ENCODE peak calls at places on chromosome 10, in nine cellular contexts. One of them, this sample, is unnamed.

GRCh38 chr10:19876570-19876969 is 60.3 kb downstream of the PLXDC2 start:
- DNase-seq in GM12891: no peak
- DNase-seq in brain microvascular endothelial cell: no peak
- DNase-seq in EH: no peak
- DNase-seq in Right ventricle myocardium superior: no peak
- DNase-seq in GM03348: no peak
- DNase-seq in CD4-positive, alpha-beta T cell: no peak
- DNase-seq in hepatic stellate cell: no peak
- DNase-seq in body of pancreas: no peak
- DNase-seq in this sample: no peak

GRCh38 chr10:28754930-28755718 is 77.8 kb downstream of the BAMBI start:
- DNase-seq in CD4-positive, alpha-beta T cell: no peak
- DNase-seq in hepatic stellate cell: no peak
- DNase-seq in body of pancreas: no peak
- DNase-seq in GM03348: no peak
- DNase-seq in Right ventricle myocardium superior: no peak
- DNase-seq in brain microvascular endothelial cell: peak; percentile 22
- DNase-seq in GM12891: no peak
- DNase-seq in EH: peak; percentile 24
- DNase-seq in this sample: no peak

GRCh38 chr10:62817120-62817762 is 1.1 kb upstream of the EGR2 start:
- DNase-seq in CD4-positive, alpha-beta T cell: no peak
- DNase-seq in hepatic stellate cell: peak; percentile 35
- DNase-seq in EH: peak; percentile 3
- DNase-seq in brain microvascular endothelial cell: no peak
- DNase-seq in Right ventricle myocardium superior: peak; percentile 68
- DNase-seq in GM12891: peak; percentile 47
- DNase-seq in GM03348: peak; percentile 74
- DNase-seq in body of pancreas: peak; percentile 58
- DNase-seq in this sample: peak; percentile 30

GRCh38 chr10:43264987-43265798 is 1.7 kb downstream of the RASGEF1A start:
- DNase-seq in Right ventricle myocardium superior: no peak
- DNase-seq in body of pancreas: peak; percentile 61
- DNase-seq in EH: no peak
- DNase-seq in CD4-positive, alpha-beta T cell: no peak
- DNase-seq in GM03348: peak; percentile 9
- DNase-seq in GM12891: peak; percentile 18
- DNase-seq in brain microvascular endothelial cell: no peak
- DNase-seq in hepatic stellate cell: no peak
- DNase-seq in this sample: no peak

GRCh38 chr10:32205666-32206065 is 141.3 kb downstream of the EPC1 start:
- DNase-seq in hepatic stellate cell: peak; percentile 45
- DNase-seq in brain microvascular endothelial cell: peak; percentile 25
- DNase-seq in GM03348: peak; percentile 55
- DNase-seq in Right ventricle myocardium superior: no peak
- DNase-seq in EH: peak; percentile 80
- DNase-seq in body of pancreas: no peak
- DNase-seq in CD4-positive, alpha-beta T cell: no peak
- DNase-seq in GM12891: no peak
- DNase-seq in this sample: no peak

GRCh38 chr10:29608062-29608461 is 26.7 kb downstream of the SVIL start:
- DNase-seq in EH: no peak
- DNase-seq in body of pancreas: no peak
- DNase-seq in hepatic stellate cell: no peak
- DNase-seq in brain microvascular endothelial cell: no peak
- DNase-seq in CD4-positive, alpha-beta T cell: no peak
- DNase-seq in GM03348: no peak
- DNase-seq in GM12891: no peak
- DNase-seq in Right ventricle myocardium superior: peak; percentile 81
- DNase-seq in this sample: no peak

GRCh38 chr10:66307826-66308225 is 618.0 kb upstream of the LRRTM3 start:
- DNase-seq in brain microvascular endothelial cell: no peak
- DNase-seq in EH: no peak
- DNase-seq in body of pancreas: no peak
- DNase-seq in GM12891: no peak
- DNase-seq in CD4-positive, alpha-beta T cell: no peak
- DNase-seq in hepatic stellate cell: no peak
- DNase-seq in GM03348: no peak
- DNase-seq in Right ventricle myocardium superior: no peak
- DNase-seq in this sample: no peak

GRCh38 chr10:56537984-56538383 is 176.9 kb upstream of the ZWINT start:
- DNase-seq in GM03348: peak; percentile 0
- DNase-seq in CD4-positive, alpha-beta T cell: no peak
- DNase-seq in Right ventricle myocardium superior: no peak
- DNase-seq in hepatic stellate cell: no peak
- DNase-seq in body of pancreas: no peak
- DNase-seq in brain microvascular endothelial cell: peak; percentile 60
- DNase-seq in EH: peak; percentile 34
- DNase-seq in GM12891: no peak
- DNase-seq in this sample: no peak

GRCh38 chr10:23067939-23068775 is 27.2 kb upstream of the MSRB2 start:
- DNase-seq in body of pancreas: peak; percentile 87
- DNase-seq in CD4-positive, alpha-beta T cell: peak; percentile 60
- DNase-seq in GM03348: peak; percentile 76
- DNase-seq in Right ventricle myocardium superior: peak; percentile 89
- DNase-seq in brain microvascular endothelial cell: peak; percentile 55
- DNase-seq in hepatic stellate cell: peak; percentile 54
- DNase-seq in EH: peak; percentile 67
- DNase-seq in GM12891: peak; percentile 44
- DNase-seq in this sample: peak; percentile 74

GRCh38 chr10:12782537-12782936 is 219.0 kb downstream of the CCDC3 start:
- DNase-seq in CD4-positive, alpha-beta T cell: peak; percentile 13
- DNase-seq in GM03348: peak; percentile 56
- DNase-seq in EH: no peak
- DNase-seq in hepatic stellate cell: peak; percentile 27
- DNase-seq in brain microvascular endothelial cell: peak; percentile 19
- DNase-seq in body of pancreas: peak; percentile 53
- DNase-seq in Right ventricle myocardium superior: no peak
- DNase-seq in GM12891: peak; percentile 22
- DNase-seq in this sample: peak; percentile 41

This sample was measured in RPMI8226.